ENCODE peak calls at places on chromosome 6, in nine cellular contexts. P is endodermal cell; H is stimulated activated CD4-positive, alpha-beta T cell treated with anti-CD3 and anti-CD28 coated beads, TNF-alpha, amount 100 ng/mL, for 48 hours; L is AG04449; E is RWPE1; X is T-helper 1 cell; F is Kasumi-1; J is RPMI7951; T is GM13977. V is an unnamed sample.

GRCh38 chr6:167056370-167056769 is 57.2 kb downstream of the CEP43 start:
- DNase-seq in X (peak; percentile 11), E (no peak), F (peak; percentile 88), T (peak; percentile 49), J (peak; percentile 52), H (no peak), L (no peak), P (no peak), V (peak; percentile 94)

GRCh38 chr6:15299430-15300131 is 53.7 kb downstream of the JARID2 start:
- DNase-seq in F (peak; percentile 98), L (no peak), H (no peak), J (peak; percentile 60), E (no peak), T (peak; percentile 70), X (no peak), P (no peak), V (peak; percentile 99)

GRCh38 chr6:148611213-148611612 is 135.6 kb upstream of the UST start:
- DNase-seq in P (no peak), F (no peak), E (peak; percentile 8), H (no peak), L (peak; percentile 17), J (peak; percentile 60), T (no peak), X (no peak), V (no peak)

GRCh38 chr6:29753309-29753644 is 30.0 kb downstream of the HLA-F start:
- DNase-seq in P (no peak), X (no peak), T (no peak), L (no peak), J (no peak), F (no peak), H (no peak), E (no peak), V (no peak)

GRCh38 chr6:155026366-155027045 is 31.4 kb downstream of the TIAM2 start:
- DNase-seq in L (peak; percentile 50), T (no peak), F (no peak), J (peak; percentile 95), X (no peak), P (peak; percentile 17), E (peak; percentile 90), H (no peak), V (no peak)

GRCh38 chr6:170026272-170027110 is 264.4 kb downstream of the DLL1 start:
- DNase-seq in E (peak; percentile 87), T (no peak), X (no peak), P (peak; percentile 59), H (no peak), L (no peak), F (no peak), J (no peak), V (no peak)

GRCh38 chr6:118394106-118394505 is 154.0 kb upstream of the PLN start:
- DNase-seq in P (no peak), F (no peak), T (no peak), J (no peak), H (no peak), X (no peak), L (no peak), E (no peak), V (no peak)

GRCh38 chr6:3301506-3301905 is 42.8 kb downstream of the PSMG4 start:
- DNase-seq in H (no peak), F (no peak), J (no peak), E (no peak), T (no peak), P (no peak), L (no peak), X (no peak), V (no peak)

GRCh38 chr6:29651413-29652197 is 5.3 kb upstream of the MOG start:
- DNase-seq in L (no peak), F (peak; percentile 47), T (peak; percentile 57), X (no peak), H (no peak), E (peak; percentile 64), J (peak; percentile 43), P (no peak), V (peak; percentile 8)

GRCh38 chr6:52325695-52326471 is 36.1 kb upstream of the PAQR8 start:
- DNase-seq in X (no peak), P (peak; percentile 87), T (no peak), F (no peak), J (peak; percentile 49), E (no peak), H (no peak), L (no peak), V (no peak)

GRCh38 chr6:31558631-31559500 is 11.5 kb downstream of the NFKBIL1 start:
- DNase-seq in X (peak; percentile 55), F (peak; percentile 99), T (peak; percentile 74), E (no peak), L (no peak), H (no peak), P (no peak), J (peak; percentile 77), V (peak; percentile 99)

GRCh38 chr6:118650500-118651281 is 700 bp downstream of the CEP85L start:
- DNase-seq in T (peak; percentile 57), L (no peak), E (peak; percentile 31), J (peak; percentile 59), X (peak; percentile 29), F (peak; percentile 48), P (peak; percentile 82), H (no peak), V (no peak)

GRCh38 chr6:26545617-26546016 is 7.5 kb downstream of the HMGN4 start:
- DNase-seq in L (no peak), H (no peak), F (no peak), T (no peak), E (no peak), X (no peak), J (no peak), P (no peak), V (peak; percentile 80)

GRCh38 chr6:125528614-125529013 is 220.8 kb upstream of the HEY2 start:
- DNase-seq in L (no peak), J (no peak), E (no peak), F (no peak), T (no peak), X (no peak), P (peak; percentile 88), H (no peak), V (no peak)

GRCh38 chr6:102619585-102619984 is 1226.1 kb downstream of the GRIK2 start:
- DNase-seq in X (no peak), L (no peak), T (peak; percentile 2), H (no peak), F (peak; percentile 62), J (no peak), P (no peak), E (peak; percentile 30), V (no peak)

GRCh38 chr6:129844118-129844891 is 16.8 kb downstream of the TMEM244 start:
- DNase-seq in T (no peak), H (no peak), X (no peak), E (peak; percentile 38), F (no peak), L (peak; percentile 50), P (peak; percentile 75), J (peak; percentile 96), V (no peak)

GRCh38 chr6:5665173-5665572 is 341.6 kb downstream of the NRN1 start:
- DNase-seq in T (no peak), P (no peak), E (no peak), L (no peak), J (no peak), H (no peak), F (no peak), X (peak; percentile 6), V (no peak)

GRCh38 chr6:139625998-139626975 is 251.8 kb upstream of the CITED2 start:
- DNase-seq in T (no peak), L (no peak), H (no peak), P (no peak), F (peak; percentile 96), E (no peak), J (no peak), X (no peak), V (peak; percentile 97)

GRCh38 chr6:116060572-116061283 is at the start of gene FRK:
- DNase-seq in H (no peak), J (peak; percentile 81), X (no peak), E (peak; percentile 46), T (no peak), F (no peak), P (no peak), L (no peak), V (no peak)

GRCh38 chr6:95866732-95867131 is 149.0 kb upstream of the FUT9 start:
- DNase-seq in L (no peak), P (peak; percentile 72), J (no peak), F (peak; percentile 35), H (no peak), T (peak; percentile 3), E (peak; percentile 2), X (no peak), V (no peak)

GRCh38 chr6:5744497-5744896 is 262.2 kb downstream of the NRN1 start:
- DNase-seq in P (no peak), L (no peak), T (no peak), F (no peak), X (no peak), E (no peak), J (no peak), H (no peak), V (no peak)

GRCh38 chr6:10610289-10610688 is 84.1 kb downstream of the C6orf52 start:
- DNase-seq in L (peak; percentile 34), J (no peak), P (no peak), X (no peak), T (no peak), E (no peak), H (no peak), F (no peak), V (no peak)

GRCh38 chr6:154668156-154668555 is 65.1 kb upstream of the SCAF8 start:
- DNase-seq in E (no peak), T (no peak), J (no peak), P (no peak), H (no peak), F (no peak), X (no peak), L (no peak), V (no peak)

GRCh38 chr6:52284131-52284459 is 447 bp downstream of the MCM3 start:
- DNase-seq in X (no peak), L (no peak), T (no peak), F (no peak), H (peak; percentile 27), E (peak; percentile 20), J (peak; percentile 42), P (peak; percentile 92), V (no peak)

V was measured in MV-4-11.